ENCODE peak calls at places on chromosomes 7 and 10, in seven cellular contexts. W is transverse colon, D is sigmoid colon, I is K562, G is HCT116, S is breast epithelium, N is GM12878. X is an unnamed sample.

GRCh38 chr10:95485445-95485844 is 75.7 kb downstream of the SORBS1 start:
- DNase-seq in W (no peak), D (peak; percentile 39), I (no peak), G (no peak), S (no peak), N (no peak), X (no peak)

GRCh38 chr7:24922099-24922773 is 57.7 kb downstream of the OSBPL3 start:
- DNase-seq in W (no peak), D (no peak), I (no peak), G (no peak), S (no peak), N (no peak), X (no peak)

GRCh38 chr7:375491-375821 is 85.5 kb downstream of the FOXL3 start:
- DNase-seq in W (peak; percentile 5), D (peak; percentile 60), I (no peak), G (no peak), S (no peak), N (no peak), X (no peak)

GRCh38 chr10:109245821-109246220 is 677.5 kb downstream of the XPNPEP1 start:
- DNase-seq in W (no peak), D (no peak), I (no peak), G (no peak), S (no peak), N (no peak), X (no peak)

GRCh38 chr7:132581431-132581830 is 5.2 kb upstream of the PLXNA4 start:
- DNase-seq in W (no peak), D (no peak), I (no peak), G (no peak), S (no peak), N (no peak), X (no peak)

GRCh38 chr7:29197916-29198315 is 3.3 kb downstream of the CHN2 start:
- DNase-seq in W (no peak), D (no peak), I (no peak), G (no peak), S (no peak), N (no peak), X (no peak)

GRCh38 chr7:19333706-19334105 is 188.5 kb upstream of the FERD3L start:
- DNase-seq in W (no peak), D (no peak), I (no peak), G (no peak), S (no peak), N (no peak), X (no peak)

GRCh38 chr10:120005408-120006280 is 113.1 kb downstream of the SEC23IP start:
- DNase-seq in W (no peak), D (no peak), I (peak; percentile 38), G (no peak), S (no peak), N (no peak), X (no peak)

GRCh38 chr10:86763404-86763803 is 7.0 kb downstream of the BMPR1A start:
- DNase-seq in W (no peak), D (no peak), I (no peak), G (no peak), S (no peak), N (no peak), X (no peak)

GRCh38 chr7:151727579-151728285 is 149.2 kb downstream of the PRKAG2 start:
- DNase-seq in W (peak; percentile 66), D (peak; percentile 95), I (peak; percentile 64), G (peak; percentile 91), S (peak; percentile 79), N (no peak), X (peak; percentile 58)

GRCh38 chr7:108158766-108159165 is 28.6 kb upstream of the LAMB4 start:
- DNase-seq in W (no peak), D (no peak), I (no peak), G (no peak), S (no peak), N (no peak), X (no peak)

GRCh38 chr10:74194999-74195398 is 44.0 kb downstream of the ADK start:
- DNase-seq in W (no peak), D (no peak), I (no peak), G (no peak), S (no peak), N (no peak), X (no peak)

GRCh38 chr7:41188163-41189130 is 514.4 kb downstream of the INHBA start:
- DNase-seq in W (no peak), D (no peak), I (no peak), G (no peak), S (no peak), N (no peak), X (no peak)

GRCh38 chr7:129825005-129825553 is 127.7 kb downstream of the UBE2H start:
- DNase-seq in W (peak; percentile 57), D (peak; percentile 73), I (peak; percentile 87), G (peak; percentile 91), S (peak; percentile 44), N (no peak), X (peak; percentile 60)

GRCh38 chr7:30412810-30413504 is 65.6 kb downstream of the NOD1 start:
- DNase-seq in W (peak; percentile 32), D (no peak), I (peak; percentile 77), G (peak; percentile 68), S (peak; percentile 39), N (peak; percentile 16), X (peak; percentile 55)

GRCh38 chr10:132846631-132847415 is 60.9 kb upstream of the NKX6-2 start:
- DNase-seq in W (no peak), D (peak; percentile 47), I (no peak), G (no peak), S (no peak), N (no peak), X (no peak)

GRCh38 chr10:34768261-34768971 is 46.7 kb downstream of the PARD3 start:
- DNase-seq in W (peak; percentile 86), D (peak; percentile 91), I (no peak), G (no peak), S (peak; percentile 86), N (no peak), X (peak; percentile 92)

GRCh38 chr10:18144928-18145327 is 4.7 kb downstream of the CACNB2 start:
- DNase-seq in W (peak; percentile 44), D (peak; percentile 90), I (no peak), G (no peak), S (no peak), N (no peak), X (peak; percentile 47)

GRCh38 chr10:110504111-110504735 is 6.5 kb downstream of the DUSP5 start:
- DNase-seq in W (peak; percentile 55), D (peak; percentile 75), I (peak; percentile 41), G (no peak), S (peak; percentile 36), N (peak; percentile 93), X (no peak)

GRCh38 chr10:113770346-113770745 is 18.9 kb downstream of the PLEKHS1 start:
- DNase-seq in W (no peak), D (no peak), I (no peak), G (no peak), S (no peak), N (no peak), X (no peak)

GRCh38 chr10:113762083-113762482 is 10.6 kb downstream of the PLEKHS1 start:
- DNase-seq in W (no peak), D (no peak), I (no peak), G (no peak), S (no peak), N (no peak), X (no peak)

GRCh38 chr10:113764598-113764997 is 13.1 kb downstream of the PLEKHS1 start:
- DNase-seq in W (no peak), D (no peak), I (no peak), G (no peak), S (no peak), N (no peak), X (no peak)

GRCh38 chr10:113765910-113766309 is 14.4 kb downstream of the PLEKHS1 start:
- DNase-seq in W (no peak), D (no peak), I (no peak), G (no peak), S (no peak), N (no peak), X (no peak)

GRCh38 chr10:113767222-113767621 is 15.7 kb downstream of the PLEKHS1 start:
- DNase-seq in W (no peak), D (no peak), I (no peak), G (no peak), S (no peak), N (no peak), X (no peak)
- TF ChIP-seq POLR2AphosphoS5 in W (no peak), D (no peak), I (no peak), G (no peak), S (no peak), N (no peak), X (no peak)

GRCh38 chr7:99557196-99557607 is 1.2 kb upstream of the ZNF655 start:
- DNase-seq in W (no peak), D (no peak), I (peak; percentile 32), G (no peak), S (no peak), N (no peak), X (no peak)
- H3K4me3 ChIP-seq in W (no peak overlapping the region), D (peak overlapping the region; percentile 61), I (peak overlapping the region; percentile 88), G (peak overlapping the region; percentile 95), S (peak overlapping the region; percentile 94), N (peak overlapping the region; percentile 100), X (peak overlapping the region; percentile 78)

GRCh38 chr10:79438699-79439085 is 6.7 kb downstream of the ZCCHC24 start:
- DNase-seq in W (no peak), D (no peak), I (no peak), G (no peak), S (no peak), N (no peak), X (no peak)

GRCh38 chr10:79436066-79436849 is 9.2 kb downstream of the ZCCHC24 start:
- DNase-seq in W (no peak), D (peak; percentile 66), I (no peak), G (no peak), S (no peak), N (no peak), X (no peak)

GRCh38 chr10:79436850-79437103 is 8.6 kb downstream of the ZCCHC24 start:
- DNase-seq in W (no peak), D (peak; percentile 67), I (no peak), G (no peak), S (no peak), N (no peak), X (no peak)

GRCh38 chr10:79437111-79437814 is 8.2 kb downstream of the ZCCHC24 start:
- DNase-seq in W (no peak), D (no peak), I (no peak), G (no peak), S (no peak), N (no peak), X (no peak)

DNA sequence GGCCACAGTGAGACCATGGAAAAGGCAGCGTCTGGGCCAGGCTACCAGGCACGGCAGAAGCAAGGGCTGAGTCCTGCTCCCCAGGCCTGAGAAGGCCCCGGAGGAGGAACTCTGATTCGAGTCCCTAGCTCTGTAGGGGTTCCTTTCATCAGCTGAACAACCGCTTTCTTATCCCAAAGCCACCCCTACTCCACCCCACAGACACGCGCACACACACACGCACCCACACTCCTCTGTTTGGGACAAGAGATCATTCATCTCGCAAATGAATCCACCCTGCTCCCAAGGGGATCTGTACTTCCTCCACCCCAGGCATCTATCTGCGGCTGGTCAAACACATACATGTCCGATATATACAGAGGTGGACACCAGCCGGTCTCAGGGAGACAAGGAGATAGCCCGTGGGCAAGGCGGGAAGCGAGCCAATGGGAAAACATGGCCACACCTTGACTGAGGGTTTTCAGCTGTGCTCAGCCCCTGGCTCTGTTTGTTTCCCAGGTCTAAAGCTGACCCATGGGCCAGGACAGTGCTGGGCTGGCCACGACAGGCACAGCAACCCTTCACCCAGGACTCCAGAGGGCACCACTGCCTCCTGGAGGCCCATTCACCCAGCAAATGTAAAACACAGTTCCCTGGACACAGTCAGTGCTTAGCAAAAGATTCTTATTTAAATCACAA is 7.3 kb downstream of the ZCCHC24 start:
- DNase-seq in W (no peak), D (peak; percentile 74), I (no peak), G (no peak), S (no peak), N (no peak), X (no peak)
- TF ChIP-seq POLR2AphosphoS5 in W (no peak), D (peak; percentile 5), I (no peak), G (no peak), S (no peak), N (no peak), X (no peak)

GRCh38 chr7:64463636-64464375 is 99.1 kb downstream of the ZNF680 start:
- DNase-seq in W (peak; percentile 10), D (peak; percentile 78), I (peak; percentile 70), G (no peak), S (peak; percentile 88), N (no peak), X (peak; percentile 37)
- H3K4me3 ChIP-seq in W (no peak overlapping the region), D (peak overlapping the region; percentile 55), I (peak overlapping the region; percentile 42), G (no peak overlapping the region), S (peak overlapping the region; percentile 41), N (no peak overlapping the region), X (peak overlapping the region; percentile 35)